ENCODE peak calls at places on chromosomes 11 and 22, in ten cellular contexts. F, Y, V, I, K, S, B, P, N and J are unnamed samples.

GRCh38 chr22:48899523-48900326 is 927.9 kb downstream of the BRD1 start:
- DNase-seq in I (no peak), N (no peak), P (no peak), S (no peak), Y (no peak), V (no peak), B (no peak), K (no peak), F (no peak), J (no peak)

GRCh38 chr22:27270818-27271510 is 530.6 kb downstream of the MN1 start:
- DNase-seq in S (no peak), Y (no peak), K (no peak), F (no peak), I (no peak), V (peak; percentile 69), N (no peak), P (peak; percentile 37), B (no peak), J (no peak)

GRCh38 chr11:9765320-9766101 is 101.6 kb downstream of the SWAP70 start:
- DNase-seq in V (peak; percentile 2), F (no peak), Y (no peak), P (peak; percentile 73), N (no peak), K (peak; percentile 97), S (no peak), B (no peak), I (peak; percentile 98), J (no peak)

GRCh38 chr11:123577081-123577598 is 77.3 kb downstream of the SCN3B start:
- DNase-seq in P (peak; percentile 60), K (peak; percentile 54), Y (peak; percentile 41), V (peak; percentile 81), I (peak; percentile 40), F (peak; percentile 53), S (peak; percentile 35), N (no peak), B (no peak), J (no peak)

GRCh38 chr11:72813740-72814138 is 472 bp upstream of the ATG16L2 start:
- DNase-seq in P (peak; percentile 88), K (peak; percentile 87), B (no peak), S (no peak), V (peak; percentile 75), F (peak; percentile 78), N (peak; percentile 91), I (peak; percentile 75), Y (no peak), J (no peak)

GRCh38 chr22:38403806-38404205 is 51.2 kb downstream of the KCNJ4 start:
- DNase-seq in B (no peak), V (peak; percentile 47), S (no peak), F (peak; percentile 65), K (no peak), Y (no peak), N (no peak), I (no peak), P (no peak), J (no peak)

GRCh38 chr11:46681814-46682213 is 18.6 kb downstream of the ARHGAP1 start:
- DNase-seq in K (no peak), I (no peak), S (no peak), V (no peak), Y (no peak), P (no peak), B (no peak), F (no peak), N (peak; percentile 32), J (no peak)

GRCh38 chr22:45442120-45442519 is 28.6 kb downstream of the RIBC2 start:
- DNase-seq in I (no peak), N (no peak), K (no peak), S (no peak), Y (no peak), P (no peak), F (no peak), V (no peak), B (no peak), J (no peak)

GRCh38 chr11:94734563-94735275 is 33.4 kb upstream of the AMOTL1 start:
- DNase-seq in P (no peak), Y (peak; percentile 60), B (no peak), V (no peak), N (no peak), F (no peak), K (no peak), I (no peak), S (peak; percentile 39), J (no peak)

GRCh38 chr11:78188809-78189724 is at the start of gene USP35:
- DNase-seq in S (no peak), I (no peak), B (no peak), V (no peak), F (no peak), K (no peak), N (peak; percentile 54), P (no peak), Y (no peak), J (no peak)

GRCh38 chr22:23882370-23882769 is 11.8 kb upstream of the MIF start:
- DNase-seq in S (no peak), K (no peak), I (no peak), P (no peak), Y (no peak), N (no peak), V (no peak), F (no peak), B (no peak), J (no peak)

GRCh38 chr22:32986773-32987050 is 71.5 kb downstream of the SYN3 start:
- DNase-seq in Y (no peak), P (no peak), I (no peak), F (no peak), V (no peak), N (no peak), S (no peak), K (no peak), B (no peak), J (no peak)

GRCh38 chr22:27994481-27995331 is 75.7 kb upstream of the PITPNB start:
- DNase-seq in S (no peak), B (no peak), Y (no peak), N (no peak), V (no peak), F (no peak), K (no peak), P (no peak), I (no peak), J (no peak)

GRCh38 chr11:107591446-107592236 is 694 bp downstream of the ELMOD1 start:
- DNase-seq in I (peak; percentile 11), Y (no peak), P (no peak), F (no peak), N (no peak), S (no peak), B (no peak), V (no peak), K (peak; percentile 13), J (no peak)

GRCh38 chr11:67546852-67547251 is 23.6 kb upstream of the CABP2 start:
- DNase-seq in Y (no peak), V (no peak), K (no peak), F (no peak), B (no peak), N (no peak), S (no peak), P (no peak), I (no peak), J (no peak)

GRCh38 chr11:67542971-67543370 is 19.7 kb upstream of the CABP2 start:
- DNase-seq in N (no peak), B (no peak), F (no peak), Y (no peak), I (no peak), K (no peak), S (no peak), P (no peak), V (no peak), J (no peak)

GRCh38 chr11:67543585-67543984 is 20.3 kb upstream of the CABP2 start:
- DNase-seq in K (no peak), P (no peak), Y (no peak), V (no peak), B (no peak), I (no peak), N (no peak), S (no peak), F (no peak), J (no peak)

GRCh38 chr11:67544591-67545242 is 21.5 kb upstream of the CABP2 start:
- DNase-seq in I (no peak), K (peak; percentile 6), N (no peak), S (no peak), Y (no peak), V (no peak), B (no peak), F (no peak), P (no peak), J (no peak)

DNA sequence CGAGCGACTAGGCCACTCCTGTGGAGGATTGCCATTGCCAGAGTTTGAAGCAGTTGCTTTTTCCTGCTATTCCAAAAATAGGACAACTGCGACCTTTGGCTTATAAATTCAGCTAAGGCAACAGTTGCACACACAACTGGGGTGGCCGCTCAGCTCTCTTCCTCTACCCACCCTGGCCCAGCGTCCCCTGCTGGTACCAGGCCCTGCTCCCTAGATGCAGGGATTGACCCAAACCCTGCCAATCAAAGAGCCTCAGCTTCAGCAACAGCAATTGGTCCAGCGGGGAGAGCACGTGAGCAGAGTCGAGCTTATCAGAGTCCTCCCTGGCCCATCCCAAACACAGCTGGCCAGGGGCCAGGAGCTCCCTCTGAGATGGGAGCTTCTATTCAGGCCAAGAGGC is 22.0 kb upstream of the CABP2 start:
- DNase-seq in B (no peak), Y (no peak), V (no peak), F (no peak), I (no peak), S (no peak), P (peak; percentile 56), N (peak; percentile 91), K (no peak), J (no peak)
- TF ChIP-seq CTCF in B (no peak), Y (peak; percentile 44), V (no peak), F (no peak), I (no peak), S (no peak), P (peak; percentile 46), N (peak; percentile 19), K (no peak), J (no peak)

GRCh38 chr22:29700949-29701927 is 18.6 kb upstream of the CABP7 start:
- DNase-seq in P (no peak), F (peak; percentile 47), B (no peak), V (no peak), I (no peak), S (peak; percentile 47), Y (no peak), K (peak; percentile 33), N (no peak), J (no peak)
- TF ChIP-seq CTCF in P (no peak), F (no peak), B (no peak), V (no peak), I (no peak), S (peak; percentile 54), Y (peak; percentile 68), K (peak; percentile 19), N (no peak), J (no peak)

GRCh38 chr22:22422629-22423112 is 85.9 kb downstream of the ZNF280B start:
- DNase-seq in Y (peak; percentile 21), V (peak; percentile 76), P (peak; percentile 59), S (peak; percentile 46), B (no peak), N (peak; percentile 70), F (peak; percentile 61), K (peak; percentile 77), I (peak; percentile 51), J (peak; percentile 55)
- TF ChIP-seq CTCF in Y (peak; percentile 75), V (no peak), P (peak; percentile 78), S (peak; percentile 87), B (peak; percentile 35), N (peak; percentile 72), F (peak; percentile 74), K (peak; percentile 93), I (peak; percentile 86), J (peak; percentile 92)

DNA sequence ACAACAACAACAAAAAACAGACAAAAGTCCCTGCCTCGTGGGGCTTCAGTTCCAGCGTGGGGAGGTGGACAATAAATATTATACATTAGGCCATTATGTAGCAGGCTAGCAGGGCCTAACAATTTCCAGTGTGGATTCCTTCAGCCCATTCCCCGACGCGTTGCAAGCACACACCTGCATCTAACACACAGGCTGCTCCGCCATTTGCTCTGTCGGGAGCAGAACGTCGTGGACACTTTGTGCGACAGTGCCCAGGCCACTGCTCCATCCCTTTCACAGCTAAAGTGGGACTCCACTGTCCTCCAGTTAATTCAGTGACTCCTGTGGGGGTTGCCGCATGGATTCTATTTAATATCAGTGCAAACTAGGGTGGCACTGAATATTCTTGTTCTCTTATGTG is 10.9 kb upstream of the FGF3 start:
- DNase-seq in Y (no peak), S (no peak), V (no peak), P (no peak), F (no peak), K (no peak), I (no peak), B (no peak), N (no peak), J (no peak)
- TF ChIP-seq CTCF in Y (no peak), S (no peak), V (no peak), P (no peak), F (no peak), K (no peak), I (no peak), B (no peak), N (no peak), J (no peak)